ENCODE peak calls at places on chromosome 1, in ten cellular contexts. R, C, V, Z, W, A, G, Y, E and O are unnamed samples.
A peak's percentile ranks its signal among the peaks of the same experiment; 100 is the strongest.

GRCh38 chr1:201139306-201139705 is 12.3 kb upstream of the ASCL5 start:
- DNase-seq in E (no peak), Y (no peak), C (no peak), V (no peak), G (no peak), R (no peak), Z (no peak), A (no peak), W (no peak), O (no peak)

GRCh38 chr1:208243851-208244583 is at the start of gene PLXNA2:
- DNase-seq in E (peak; percentile 86), V (no peak), Z (peak; percentile 62), R (peak; percentile 75), Y (no peak), G (peak; percentile 61), C (peak; percentile 87), W (no peak), A (peak; percentile 59), O (peak; percentile 48)

GRCh38 chr1:245957446-245957845 is 549.6 kb downstream of the SMYD3 start:
- DNase-seq in Y (no peak), G (no peak), A (no peak), R (no peak), W (no peak), C (no peak), Z (no peak), V (no peak), E (no peak), O (no peak)

GRCh38 chr1:245652660-245653427 is 498.1 kb downstream of the KIF26B start:
- DNase-seq in G (no peak), Y (no peak), A (no peak), R (no peak), V (no peak), C (no peak), E (no peak), Z (no peak), W (no peak), O (no peak)

GRCh38 chr1:2235300-2235998 is 7.3 kb downstream of the SKI start:
- DNase-seq in G (no peak), A (no peak), R (no peak), Z (no peak), W (no peak), C (no peak), E (no peak), V (no peak), Y (no peak), O (no peak)

GRCh38 chr1:16183157-16183556 is 27.3 kb upstream of the EPHA2 start:
- DNase-seq in G (peak; percentile 93), E (no peak), W (no peak), R (peak; percentile 45), V (no peak), Z (peak; percentile 80), Y (no peak), C (peak; percentile 87), A (no peak), O (no peak)

GRCh38 chr1:205054013-205054412 is 11.0 kb downstream of the CNTN2 start:
- DNase-seq in E (no peak), W (no peak), C (no peak), V (no peak), R (no peak), Z (no peak), G (no peak), Y (no peak), A (no peak), O (no peak)

GRCh38 chr1:12031039-12031980 is 12.0 kb downstream of the MIIP start:
- DNase-seq in Y (no peak), A (peak; percentile 49), W (no peak), E (no peak), G (no peak), R (peak; percentile 43), V (no peak), Z (no peak), C (peak; percentile 11), O (no peak)

GRCh38 chr1:2301607-2302291 is 73.6 kb downstream of the SKI start:
- DNase-seq in A (peak; percentile 44), E (no peak), W (no peak), V (no peak), R (no peak), Y (no peak), G (no peak), Z (no peak), C (no peak), O (no peak)

GRCh38 chr1:67339623-67340343 is 32.1 kb downstream of the IL12RB2 start:
- DNase-seq in C (peak; percentile 7), Y (no peak), G (peak; percentile 82), E (no peak), W (no peak), Z (peak; percentile 76), R (peak; percentile 81), A (peak; percentile 35), V (no peak), O (peak; percentile 76)

GRCh38 chr1:165858364-165858823 is 31.0 kb downstream of the UCK2 start:
- DNase-seq in Z (no peak), A (no peak), Y (no peak), G (no peak), W (no peak), E (peak; percentile 13), V (no peak), C (no peak), R (no peak), O (no peak)

GRCh38 chr1:40662864-40663263 is 2.6 kb downstream of the RIMS3 start:
- DNase-seq in R (peak; percentile 10), W (no peak), G (peak; percentile 42), E (no peak), Y (no peak), C (no peak), Z (peak; percentile 9), V (no peak), A (peak; percentile 42), O (no peak)

GRCh38 chr1:10339815-10340214 is 59.0 kb upstream of the PGD start:
- DNase-seq in R (peak; percentile 39), G (peak; percentile 90), Y (peak; percentile 66), E (no peak), V (peak; percentile 20), C (no peak), W (no peak), Z (peak; percentile 74), A (no peak), O (peak; percentile 9)

GRCh38 chr1:53511323-53511932 is 52.2 kb downstream of the DMRTB1 start:
- DNase-seq in Y (no peak), W (no peak), A (no peak), C (no peak), V (no peak), G (no peak), Z (no peak), R (peak; percentile 54), E (no peak), O (no peak)

GRCh38 chr1:60988827-60989363 is 93.5 kb upstream of the NFIA start:
- DNase-seq in E (no peak), R (no peak), G (peak; percentile 16), W (no peak), Z (no peak), A (no peak), C (no peak), V (no peak), Y (no peak), O (no peak)

GRCh38 chr1:150997949-150998348 is 8.8 kb downstream of the MINDY1 start:
- DNase-seq in C (no peak), E (no peak), G (no peak), Z (no peak), V (no peak), A (no peak), Y (no peak), W (no peak), R (no peak), O (no peak)

GRCh38 chr1:114353233-114353632 is 157.8 kb downstream of the TRIM33 start:
- DNase-seq in V (no peak), C (no peak), W (no peak), A (no peak), Z (peak; percentile 84), Y (no peak), G (peak; percentile 92), E (no peak), R (peak; percentile 56), O (no peak)

GRCh38 chr1:234975122-234975940 is 153.3 kb downstream of the TOMM20 start:
- DNase-seq in E (peak; percentile 46), C (peak; percentile 68), G (peak; percentile 99), Z (peak; percentile 96), A (no peak), R (peak; percentile 95), V (no peak), W (no peak), Y (no peak), O (peak; percentile 45)

GRCh38 chr1:226787071-226787470 is 48.0 kb upstream of the ITPKB start:
- DNase-seq in A (no peak), V (no peak), G (no peak), C (no peak), W (no peak), Y (no peak), Z (no peak), E (no peak), R (no peak), O (peak; percentile 87)

GRCh38 chr1:110927484-110928075 is 36.1 kb downstream of the LRIF1 start:
- DNase-seq in G (peak; percentile 1), R (peak; percentile 3), V (no peak), Z (no peak), A (no peak), E (no peak), Y (no peak), W (no peak), C (no peak), O (no peak)

GRCh38 chr1:200659269-200659668 is 10.4 kb downstream of the DDX59 start:
- DNase-seq in E (no peak), Z (no peak), A (no peak), G (peak; percentile 76), W (no peak), C (no peak), V (no peak), Y (no peak), R (peak; percentile 51), O (no peak)

GRCh38 chr1:212977781-212978645 is 27.7 kb downstream of the VASH2 start:
- DNase-seq in Z (peak; percentile 46), E (no peak), A (no peak), C (no peak), W (no peak), R (no peak), Y (no peak), G (peak; percentile 66), V (no peak), O (no peak)

GRCh38 chr1:64474639-64475038 is 4.7 kb downstream of the CACHD1 start:
- DNase-seq in Y (no peak), W (no peak), C (no peak), G (peak; percentile 8), R (no peak), E (peak; percentile 71), V (no peak), Z (peak; percentile 28), A (no peak), O (no peak)

GRCh38 chr1:11156441-11156840 is 32.7 kb upstream of the ANGPTL7 start:
- DNase-seq in G (no peak), A (no peak), E (no peak), Y (no peak), R (no peak), W (no peak), C (no peak), V (no peak), Z (no peak), O (no peak)

GRCh38 chr1:70805641-70806040 is 242.0 kb downstream of the PTGER3 start:
- DNase-seq in V (no peak), W (no peak), A (no peak), C (no peak), R (no peak), Y (no peak), Z (no peak), E (no peak), G (no peak), O (no peak)

GRCh38 chr1:88327391-88328267 is 356.4 kb upstream of the PKN2 start:
- DNase-seq in Z (peak; percentile 93), Y (peak; percentile 94), W (no peak), V (no peak), E (no peak), A (no peak), R (peak; percentile 79), G (peak; percentile 95), C (no peak), O (peak; percentile 97)

GRCh38 chr1:18556364-18556763 is 74.3 kb upstream of the PAX7 start:
- DNase-seq in C (peak; percentile 13), Y (no peak), W (no peak), G (peak; percentile 5), E (no peak), R (peak; percentile 26), A (no peak), Z (no peak), V (no peak), O (no peak)

GRCh38 chr1:150152772-150153461 is 3.2 kb downstream of the PLEKHO1 start:
- DNase-seq in R (peak; percentile 79), Z (peak; percentile 42), E (no peak), C (no peak), V (no peak), Y (no peak), G (peak; percentile 77), A (no peak), W (no peak), O (peak; percentile 74)